ENCODE peak calls at places on chromosomes 2 and 18, in four cellular contexts. One of them, this sample, is unnamed.

GRCh38 chr2:20577495-20578235 is 73.2 kb downstream of the HS1BP3 start:
- DNase-seq in SK-N-SH: no peak
- DNase-seq in kidney epithelial cell: peak; percentile 90
- DNase-seq in mammary epithelial cell: peak; percentile 97
- DNase-seq in this sample: peak; percentile 38

GRCh38 chr2:58879834-58880233 is 638.7 kb upstream of the FANCL start:
- DNase-seq in mammary epithelial cell: no peak
- DNase-seq in SK-N-SH: no peak
- DNase-seq in kidney epithelial cell: no peak
- DNase-seq in this sample: no peak

GRCh38 chr2:239035361-239035814 is 187.5 kb downstream of the TWIST2 start:
- DNase-seq in mammary epithelial cell: no peak
- DNase-seq in SK-N-SH: peak; percentile 98
- DNase-seq in kidney epithelial cell: no peak
- DNase-seq in this sample: no peak

GRCh38 chr2:86695053-86695691 is 24.9 kb upstream of the RMND5A start:
- DNase-seq in kidney epithelial cell: peak; percentile 63
- DNase-seq in SK-N-SH: no peak
- DNase-seq in mammary epithelial cell: peak; percentile 91
- DNase-seq in this sample: no peak

GRCh38 chr2:156695595-156695994 is 259.4 kb downstream of the GPD2 start:
- DNase-seq in SK-N-SH: no peak
- DNase-seq in kidney epithelial cell: no peak
- DNase-seq in mammary epithelial cell: no peak
- DNase-seq in this sample: no peak

GRCh38 chr2:69917854-69918253 is 2.9 kb downstream of the MXD1 start:
- DNase-seq in kidney epithelial cell: peak; percentile 45
- DNase-seq in mammary epithelial cell: peak; percentile 82
- DNase-seq in SK-N-SH: no peak
- DNase-seq in this sample: peak; percentile 50

GRCh38 chr2:112880081-112880531 is 30.9 kb upstream of the IL37 start:
- DNase-seq in mammary epithelial cell: peak; percentile 84
- DNase-seq in kidney epithelial cell: no peak
- DNase-seq in SK-N-SH: no peak
- DNase-seq in this sample: no peak

GRCh38 chr2:127048618-127048935 is 58.4 kb downstream of the BIN1 start:
- DNase-seq in SK-N-SH: no peak
- DNase-seq in mammary epithelial cell: no peak
- DNase-seq in kidney epithelial cell: no peak
- DNase-seq in this sample: no peak

GRCh38 chr2:60527762-60528161 is 25.7 kb downstream of the BCL11A start:
- DNase-seq in mammary epithelial cell: no peak
- DNase-seq in kidney epithelial cell: no peak
- DNase-seq in SK-N-SH: no peak
- DNase-seq in this sample: no peak

GRCh38 chr2:230473378-230473777 is 57.4 kb downstream of the SP100 start:
- DNase-seq in kidney epithelial cell: no peak
- DNase-seq in mammary epithelial cell: no peak
- DNase-seq in SK-N-SH: no peak
- DNase-seq in this sample: no peak

DNA sequence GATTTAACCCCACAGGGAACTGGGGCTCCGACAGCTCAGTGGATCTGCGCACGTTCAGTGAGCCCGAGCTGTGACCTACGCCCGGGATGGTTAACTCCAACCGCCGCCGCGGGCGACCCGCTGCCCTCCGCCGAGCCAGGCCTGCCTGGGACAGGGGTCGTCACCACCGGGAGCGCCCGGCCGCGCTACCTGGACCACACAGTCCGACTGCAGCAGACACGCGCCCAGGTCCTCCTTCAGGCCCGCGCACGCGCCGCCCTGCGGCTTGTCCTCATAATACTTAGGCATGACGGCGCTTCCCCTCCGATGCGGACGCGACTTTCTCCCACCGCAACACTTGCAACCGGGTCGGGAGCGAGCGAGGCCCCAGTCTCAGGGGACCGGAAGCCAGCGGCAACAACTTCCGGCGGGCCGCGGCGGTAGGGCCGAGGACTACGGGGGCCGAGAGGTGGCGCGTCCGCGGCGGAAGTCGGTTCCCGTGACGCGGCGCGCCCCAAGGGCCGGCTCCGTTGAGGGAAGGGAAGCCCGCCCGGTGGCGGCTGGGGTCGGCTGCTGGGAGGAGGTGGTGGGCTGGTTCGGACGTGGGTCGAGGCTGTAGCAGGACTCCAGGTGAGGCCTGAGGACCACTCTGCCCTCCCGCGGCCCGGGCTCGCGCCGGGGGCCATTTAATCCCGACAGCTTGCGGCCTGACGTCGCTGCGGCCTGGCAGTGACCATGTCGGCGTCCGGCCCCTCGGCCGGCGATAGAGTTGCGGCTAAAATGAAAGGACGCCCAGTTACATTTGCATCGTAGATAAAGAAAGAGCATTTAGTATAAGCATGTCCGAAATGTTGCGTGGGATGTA is at the start of the genes COA5 and UNC50:
- DNase-seq in mammary epithelial cell: peak; percentile 88
- DNase-seq in kidney epithelial cell: peak; percentile 41
- DNase-seq in SK-N-SH: peak; percentile 98
- DNase-seq in this sample: peak; percentile 76
- TF ChIP-seq CTCF in mammary epithelial cell: peak; percentile 10
- TF ChIP-seq CTCF in kidney epithelial cell: no peak
- TF ChIP-seq CTCF in SK-N-SH: no peak
- TF ChIP-seq CTCF in this sample: no peak

GRCh38 chr18:66635342-66635741 is 31.5 kb upstream of the CDH19 start:
- DNase-seq in mammary epithelial cell: no peak
- DNase-seq in SK-N-SH: no peak
- DNase-seq in kidney epithelial cell: no peak
- DNase-seq in this sample: no peak
- TF ChIP-seq CTCF in mammary epithelial cell: no peak
- TF ChIP-seq CTCF in SK-N-SH: no peak
- TF ChIP-seq CTCF in kidney epithelial cell: no peak
- TF ChIP-seq CTCF in this sample: no peak

GRCh38 chr18:10518595-10519273 is 7.1 kb upstream of the NAPG start:
- DNase-seq in mammary epithelial cell: no peak
- DNase-seq in SK-N-SH: peak; percentile 65
- DNase-seq in kidney epithelial cell: no peak
- DNase-seq in this sample: no peak
- TF ChIP-seq CTCF in mammary epithelial cell: no peak
- TF ChIP-seq CTCF in SK-N-SH: peak; percentile 7
- TF ChIP-seq CTCF in kidney epithelial cell: peak; percentile 30
- TF ChIP-seq CTCF in this sample: peak; percentile 61

GRCh38 chr2:72934683-72935610 is 17.6 kb downstream of the EMX1 start:
- DNase-seq in SK-N-SH: no peak
- DNase-seq in mammary epithelial cell: peak; percentile 82
- DNase-seq in kidney epithelial cell: no peak
- DNase-seq in this sample: no peak
- TF ChIP-seq CTCF in SK-N-SH: peak; percentile 38
- TF ChIP-seq CTCF in mammary epithelial cell: peak; percentile 61
- TF ChIP-seq CTCF in kidney epithelial cell: peak; percentile 13
- TF ChIP-seq CTCF in this sample: no peak

GRCh38 chr2:174465327-174465726 is 21.5 kb downstream of the GPR155 start:
- DNase-seq in mammary epithelial cell: no peak
- DNase-seq in kidney epithelial cell: no peak
- DNase-seq in SK-N-SH: no peak
- DNase-seq in this sample: no peak
- TF ChIP-seq CTCF in mammary epithelial cell: no peak
- TF ChIP-seq CTCF in kidney epithelial cell: no peak
- TF ChIP-seq CTCF in SK-N-SH: no peak
- TF ChIP-seq CTCF in this sample: no peak

DNA sequence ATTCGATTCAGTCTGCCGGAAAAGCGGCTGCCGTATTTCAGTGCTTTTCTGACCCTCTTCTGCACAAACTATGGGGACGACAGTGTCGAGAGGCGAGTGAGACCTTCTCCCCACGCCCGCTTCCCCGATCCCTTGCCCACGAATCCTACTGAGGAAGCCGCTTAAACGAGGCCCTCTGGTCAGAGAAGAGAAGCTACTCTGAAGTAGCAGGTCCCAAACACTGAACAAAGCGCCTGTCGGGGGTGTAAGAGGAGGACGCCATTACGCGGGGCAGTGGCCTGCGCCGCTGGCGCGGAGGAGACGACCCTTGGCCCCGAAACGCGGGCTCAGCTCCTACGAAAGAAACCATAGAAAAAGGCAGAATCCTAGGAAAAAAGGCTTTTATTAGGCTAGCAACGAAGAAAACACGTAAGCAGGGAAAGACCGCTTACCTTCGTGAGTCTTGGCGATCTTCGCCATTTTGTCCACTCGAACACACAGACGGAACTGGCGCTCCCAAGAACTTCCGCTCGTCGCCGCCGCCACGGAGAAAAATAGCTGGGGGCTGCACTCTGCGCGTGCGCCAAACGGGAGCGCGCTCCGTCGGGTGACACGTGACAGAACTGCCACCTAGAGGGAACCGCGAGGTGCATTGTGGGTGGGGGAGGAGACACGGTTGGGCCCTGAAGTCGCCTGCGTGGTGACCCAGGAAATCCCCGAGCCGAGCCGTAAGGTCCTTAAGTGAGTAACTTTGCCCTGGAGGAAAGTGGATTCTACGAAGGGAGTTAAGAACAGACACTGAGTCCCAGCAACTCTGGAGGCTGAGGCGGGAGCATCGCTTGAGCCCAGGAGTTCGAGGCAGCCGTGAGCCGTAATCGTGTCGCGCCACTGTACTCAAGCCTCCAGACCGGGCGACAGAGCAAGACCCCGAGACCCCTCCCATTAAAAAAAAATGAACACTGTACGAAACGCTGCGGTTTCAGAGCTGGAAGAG is at the start of gene SF3B1:
- DNase-seq in kidney epithelial cell: peak; percentile 94
- DNase-seq in SK-N-SH: peak; percentile 95
- DNase-seq in mammary epithelial cell: peak; percentile 98
- DNase-seq in this sample: peak; percentile 94
- TF ChIP-seq CTCF in kidney epithelial cell: no peak
- TF ChIP-seq CTCF in SK-N-SH: no peak
- TF ChIP-seq CTCF in mammary epithelial cell: no peak
- TF ChIP-seq CTCF in this sample: no peak

DNA sequence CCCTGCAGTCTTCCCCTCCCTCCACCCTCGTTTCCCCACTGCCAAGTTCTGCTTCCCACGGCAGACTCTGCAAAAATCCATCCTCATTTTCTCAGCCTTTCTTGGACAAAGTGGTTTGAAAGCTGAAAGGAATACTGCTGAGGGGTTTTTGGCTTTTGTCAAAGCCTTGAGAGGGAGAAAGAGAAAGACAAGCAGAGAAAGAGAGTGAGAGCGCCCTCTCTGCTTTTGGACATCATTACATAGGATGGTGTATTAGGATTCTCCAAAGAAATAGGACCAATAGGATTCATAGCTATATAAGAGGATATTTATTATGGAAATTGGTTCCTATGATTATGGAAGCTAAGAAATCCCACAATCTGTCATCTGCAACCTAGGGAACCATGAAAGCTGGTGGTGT is 455.9 kb upstream of the SOX11 start:
- DNase-seq in mammary epithelial cell: no peak
- DNase-seq in SK-N-SH: no peak
- DNase-seq in kidney epithelial cell: no peak
- DNase-seq in this sample: no peak
- TF ChIP-seq CTCF in mammary epithelial cell: no peak
- TF ChIP-seq CTCF in SK-N-SH: no peak
- TF ChIP-seq CTCF in kidney epithelial cell: no peak
- TF ChIP-seq CTCF in this sample: no peak

GRCh38 chr2:19051238-19051831 is 307.1 kb downstream of the OSR1 start:
- DNase-seq in kidney epithelial cell: no peak
- DNase-seq in SK-N-SH: no peak
- DNase-seq in mammary epithelial cell: no peak
- DNase-seq in this sample: no peak
- TF ChIP-seq CTCF in kidney epithelial cell: no peak
- TF ChIP-seq CTCF in SK-N-SH: no peak
- TF ChIP-seq CTCF in mammary epithelial cell: no peak
- TF ChIP-seq CTCF in this sample: no peak

This sample was measured in AG09319.